ENCODE peak calls at places on chromosomes 7 and 10, in four cellular contexts. W is astrocyte of the spinal cord; V is CD4-positive, alpha-beta T cell; H is epithelial cell of esophagus. Z is an unnamed sample.

GRCh38 chr7:134741901-134742635 is 37.4 kb upstream of the CALD1 start:
- DNase-seq in V (no peak), W (peak), H (peak), Z (no peak)

GRCh38 chr10:24097771-24098207 is 111.1 kb upstream of the KIAA1217 start:
- DNase-seq in V (no peak), H (no peak), W (peak), Z (no peak)

GRCh38 chr10:26367771-26368170 is 70.4 kb upstream of the APBB1IP start:
- DNase-seq in V (peak), W (peak), H (peak), Z (no peak)

GRCh38 chr10:77024456-77024855 is 613.2 kb downstream of the KCNMA1 start:
- DNase-seq in H (no peak), W (no peak), V (no peak), Z (no peak)

GRCh38 chr7:52287698-52288097 is 747.7 kb upstream of the POM121L12 start:
- DNase-seq in V (no peak), W (no peak), H (no peak), Z (no peak)

GRCh38 chr10:6151087-6151977 is 51.4 kb upstream of the PFKFB3 start:
- DNase-seq in W (peak), V (no peak), H (peak), Z (no peak)

GRCh38 chr7:18927134-18927533 is 190.3 kb downstream of the TWIST1 start:
- DNase-seq in W (peak), V (no peak), H (peak), Z (no peak)

GRCh38 chr10:121245799-121246198 is 352.4 kb downstream of the FGFR2 start:
- DNase-seq in W (no peak), H (peak), V (no peak), Z (no peak)

GRCh38 chr10:92880233-92880861 is 32.0 kb downstream of the EXOC6 start:
- DNase-seq in W (peak), H (peak), V (no peak), Z (no peak)

GRCh38 chr10:113381906-113382562 is 170.8 kb upstream of the HABP2 start:
- DNase-seq in W (peak), V (no peak), H (no peak), Z (no peak)

GRCh38 chr10:132701846-132702190 is 84.1 kb downstream of the NKX6-2 start:
- DNase-seq in W (no peak), H (no peak), V (no peak), Z (no peak)

GRCh38 chr10:44457259-44457658 is 72.4 kb upstream of the CXCL12 start:
- DNase-seq in V (no peak), W (no peak), H (no peak), Z (no peak)
- TF ChIP-seq CTCF in V (no peak), W (peak), H (no peak), Z (no peak)

GRCh38 chr10:50063100-50063499 is 4.7 kb upstream of the WASHC2A start:
- DNase-seq in W (no peak), V (no peak), H (no peak), Z (no peak)
- TF ChIP-seq CTCF in W (peak), V (no peak), H (no peak), Z (no peak)

GRCh38 chr7:76514926-76515325 is 4.6 kb downstream of the UPK3B start:
- DNase-seq in H (no peak), W (no peak), V (peak), Z (no peak)

GRCh38 chr7:76515999-76516443 is 5.7 kb downstream of the UPK3B start:
- DNase-seq in V (no peak), H (peak), W (no peak), Z (peak)

GRCh38 chr7:76509931-76510877 is at the start of gene UPK3B:
- DNase-seq in H (peak), V (peak), W (peak), Z (no peak)

GRCh38 chr7:76513817-76514799 is 3.8 kb downstream of the UPK3B start:
- DNase-seq in H (no peak), V (peak), W (no peak), Z (no peak)

GRCh38 chr7:76512941-76513816 is 2.8 kb downstream of the UPK3B start:
- DNase-seq in H (no peak), V (peak), W (no peak), Z (no peak)
- TF ChIP-seq CTCF in H (peak), V (no peak), W (peak), Z (no peak)

DNA sequence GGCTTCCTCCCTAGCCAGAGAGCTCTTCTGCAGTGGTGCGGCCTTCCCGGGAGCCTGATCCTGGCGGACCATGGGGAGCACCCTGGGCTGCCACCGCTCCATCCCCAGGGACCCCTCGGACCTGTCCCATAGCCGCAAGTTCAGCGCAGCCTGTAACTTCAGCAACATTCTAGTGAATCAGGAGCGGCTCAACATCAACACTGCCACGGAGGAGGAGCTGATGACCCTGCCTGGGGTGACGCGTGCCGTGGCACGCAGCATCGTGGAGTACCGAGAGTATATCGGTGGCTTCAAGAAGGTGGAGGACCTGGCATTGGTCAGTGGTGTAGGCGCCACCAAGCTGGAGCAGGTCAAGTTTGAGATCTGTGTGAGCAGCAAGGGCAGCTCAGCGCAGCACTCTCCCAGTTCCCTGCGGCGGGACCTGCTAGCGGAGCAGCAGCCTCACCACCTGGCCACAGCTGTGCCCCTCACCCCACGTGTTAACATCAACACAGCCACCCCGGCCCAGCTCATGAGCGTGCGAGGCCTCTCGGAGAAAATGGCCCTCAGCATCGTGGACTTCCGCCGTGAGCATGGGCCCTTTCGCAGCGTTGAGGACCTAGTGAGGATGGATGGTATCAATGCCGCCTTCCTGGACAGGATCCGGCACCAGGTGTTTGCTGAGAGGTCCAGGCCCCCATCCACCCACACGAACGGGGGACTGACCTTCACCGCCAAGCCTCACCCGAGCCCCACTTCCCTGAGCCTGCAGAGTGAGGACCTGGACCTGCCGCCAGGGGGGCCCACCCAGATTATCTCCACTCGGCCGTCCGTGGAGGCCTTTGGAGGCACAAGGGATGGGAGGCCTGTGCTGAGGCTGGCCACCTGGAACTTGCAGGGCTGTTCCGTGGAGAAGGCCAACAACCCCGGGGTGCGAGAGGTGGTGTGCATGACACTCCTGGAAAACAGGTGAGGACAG is 1.5 kb downstream of the EEPD1 start:
- DNase-seq in V (no peak), H (no peak), W (no peak), Z (no peak)
- TF ChIP-seq CTCF in V (no peak), H (no peak), W (no peak), Z (no peak)

DNA sequence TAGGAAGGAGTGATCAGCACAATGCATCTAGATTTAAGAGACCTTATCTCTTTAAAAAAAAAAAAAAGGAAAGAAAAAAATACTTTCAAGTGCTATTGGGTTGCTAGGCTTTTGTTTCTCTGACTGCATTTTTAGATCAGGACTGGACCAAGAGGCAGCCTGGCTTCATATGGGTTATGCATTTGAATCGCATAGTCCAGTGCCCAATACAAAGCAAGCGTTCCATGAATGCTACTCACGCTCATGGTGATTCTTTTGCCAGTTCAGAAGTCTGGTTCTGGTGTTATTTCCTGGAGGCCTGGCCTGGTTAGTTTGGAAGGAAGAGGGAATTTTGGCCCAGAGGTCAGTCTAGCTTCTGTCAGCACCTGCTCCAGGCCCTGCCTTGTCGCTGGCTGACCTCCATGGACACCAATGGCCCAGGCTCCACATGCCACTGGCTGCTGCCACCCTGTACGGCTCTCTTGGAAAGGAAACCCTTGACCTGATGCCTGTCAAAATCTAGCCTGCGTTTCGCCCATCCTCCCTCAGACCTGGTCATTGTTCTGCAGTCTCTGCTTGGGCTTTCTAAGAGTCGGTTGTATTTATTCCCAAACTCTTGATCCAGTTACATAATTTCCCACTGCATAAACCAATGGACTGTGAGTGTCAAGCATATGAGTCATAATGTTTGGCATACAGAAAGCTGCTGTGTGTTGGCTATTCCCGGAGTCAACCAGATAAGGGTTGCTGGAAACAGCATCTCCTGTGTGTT is 74.3 kb upstream of the MKX start:
- DNase-seq in H (peak), W (peak), V (no peak), Z (no peak)
- TF ChIP-seq CTCF in H (no peak), W (no peak), V (no peak), Z (no peak)

DNA sequence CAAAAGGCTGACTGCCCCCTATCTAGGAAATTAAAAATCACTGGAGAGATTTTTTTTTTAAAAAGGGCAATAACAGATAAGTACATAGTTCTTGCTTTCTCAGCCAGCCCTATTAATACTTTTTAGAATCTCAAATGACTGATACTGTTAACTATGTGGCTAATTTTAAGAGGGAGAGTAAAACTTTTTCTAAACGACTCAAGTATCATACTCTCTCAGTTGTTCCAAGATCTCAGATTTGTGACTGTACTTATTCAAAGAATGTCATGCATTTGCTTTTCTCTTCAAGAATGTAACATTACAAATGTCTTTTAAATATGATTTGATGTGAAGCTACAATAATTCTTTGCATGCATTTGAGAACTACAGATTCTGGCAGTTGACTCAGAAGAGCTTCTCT is 55.4 kb upstream of the RAB11FIP2 start:
- DNase-seq in W (no peak), H (no peak), V (no peak), Z (no peak)
- TF ChIP-seq CTCF in W (no peak), H (no peak), V (no peak), Z (no peak)

GRCh38 chr10:80201592-80202256 is 3.6 kb downstream of the ANXA11 start:
- DNase-seq in V (no peak), H (no peak), W (no peak), Z (no peak)

GRCh38 chr10:80197972-80198591 is 7.3 kb downstream of the ANXA11 start:
- DNase-seq in V (no peak), W (no peak), H (no peak), Z (no peak)

GRCh38 chr10:80200687-80201086 is 4.7 kb downstream of the ANXA11 start:
- DNase-seq in V (no peak), W (no peak), H (no peak), Z (no peak)

GRCh38 chr10:80200259-80200658 is 5.1 kb downstream of the ANXA11 start:
- DNase-seq in W (no peak), H (no peak), V (no peak), Z (no peak)

GRCh38 chr10:80199828-80200227 is 5.5 kb downstream of the ANXA11 start:
- DNase-seq in V (no peak), H (peak), W (peak), Z (no peak)
- TF ChIP-seq CTCF in V (no peak), H (peak), W (no peak), Z (no peak)